ENCODE peak calls at places on chromosomes 12 and 14, in seven cellular contexts. W is nucleus accumbens; A is substantia nigra; J is dermis blood vessel endothelial cell; V is stimulated activated naive B cell treated with anti-CD40 and anti-IgM and Interleukin-4, amounts not matched to agents 10 μg/mL and 1 μg/mL and 100 μg/mL, for 72 hours; Y is NCI-H1105 treated with DMSO at 0.1 percent for 48 hours; E is activated T-helper 1 cell treated with Interleukin-2 at 50 U/mL for 16 hours. Q is an unnamed sample.

GRCh38 chr12:52517888-52518287 is 2.3 kb downstream of the KRT5 start:
- DNase-seq in J (no peak), Y (no peak), W (no peak), A (no peak), V (no peak), E (no peak), Q (no peak)

GRCh38 chr12:12776261-12776660 is 9.2 kb upstream of the APOLD1 start:
- DNase-seq in J (peak; percentile 93), W (no peak), Y (peak; percentile 82), E (no peak), A (no peak), V (no peak), Q (no peak)

GRCh38 chr14:99381688-99382060 is 99.0 kb downstream of the SETD3 start:
- DNase-seq in A (no peak), V (no peak), J (no peak), W (no peak), Y (no peak), E (no peak), Q (no peak)

GRCh38 chr12:128510527-128510926 is 243.6 kb downstream of the TMEM132C start:
- DNase-seq in J (no peak), W (no peak), E (no peak), A (no peak), V (no peak), Y (no peak), Q (peak; percentile 12)

GRCh38 chr12:130813436-130813835 is 25.6 kb downstream of the STX2 start:
- DNase-seq in W (no peak), E (no peak), A (no peak), Y (no peak), J (no peak), V (no peak), Q (no peak)

GRCh38 chr14:92247937-92248336 is 75.0 kb upstream of the SLC24A4 start:
- DNase-seq in W (no peak), A (no peak), J (no peak), V (no peak), Y (no peak), E (no peak), Q (no peak)

GRCh38 chr14:75088566-75089373 is 19.3 kb downstream of the ZC2HC1C start:
- DNase-seq in E (no peak), W (no peak), J (peak; percentile 78), Y (peak; percentile 55), V (no peak), A (peak; percentile 11), Q (peak; percentile 77)

GRCh38 chr12:50825372-50825838 is 17.3 kb upstream of the TMPRSS12 start:
- DNase-seq in Y (peak; percentile 39), A (no peak), J (peak; percentile 82), V (no peak), W (no peak), E (no peak), Q (peak; percentile 77)

GRCh38 chr12:6703631-6704030 is 3.0 kb upstream of the PIANP start:
- DNase-seq in V (no peak), W (no peak), J (peak; percentile 40), Y (no peak), A (no peak), E (no peak), Q (no peak)

GRCh38 chr12:82047480-82047879 is 288.3 kb upstream of the PPFIA2 start:
- DNase-seq in W (no peak), E (no peak), V (no peak), J (no peak), A (no peak), Y (no peak), Q (peak; percentile 2)

GRCh38 chr14:78446807-78447206 is 276.6 kb downstream of the NRXN3 start:
- DNase-seq in W (no peak), Y (no peak), J (peak; percentile 7), A (no peak), V (no peak), E (no peak), Q (peak; percentile 57)

GRCh38 chr14:28297559-28297958 is 469.0 kb upstream of the FOXG1 start:
- DNase-seq in J (no peak), E (no peak), V (no peak), A (no peak), Y (no peak), W (no peak), Q (peak; percentile 19)

GRCh38 chr12:30816742-30817465 is 62.2 kb upstream of the CAPRIN2 start:
- DNase-seq in V (no peak), Y (no peak), A (no peak), J (no peak), W (no peak), E (no peak), Q (no peak)

GRCh38 chr12:114064497-114064896 is 98.4 kb upstream of the RBM19 start:
- DNase-seq in W (no peak), V (no peak), A (no peak), J (no peak), E (no peak), Y (no peak), Q (no peak)

GRCh38 chr12:51797301-51797700 is 51.2 kb downstream of the FIGNL2 start:
- DNase-seq in W (no peak), A (no peak), V (no peak), J (no peak), Y (no peak), E (no peak), Q (no peak)

GRCh38 chr12:86264451-86265328 is 8.5 kb upstream of the MGAT4C start:
- DNase-seq in E (no peak), J (no peak), Y (peak; percentile 82), V (no peak), A (no peak), W (no peak), Q (no peak)

GRCh38 chr12:19908825-19909224 is 459.5 kb upstream of the PDE3A start:
- DNase-seq in A (no peak), W (no peak), Y (no peak), J (no peak), E (no peak), V (no peak), Q (no peak)

GRCh38 chr14:19775587-19775986 is 2.3 kb downstream of the OR4M1 start:
- DNase-seq in J (no peak), W (no peak), A (no peak), V (no peak), E (no peak), Y (no peak), Q (no peak)

GRCh38 chr14:89855961-89856360 is 98.6 kb downstream of the EFCAB11 start:
- DNase-seq in W (no peak), J (peak; percentile 34), Y (no peak), A (no peak), E (no peak), V (no peak), Q (peak; percentile 68)

GRCh38 chr12:107320929-107321618 is 227.7 kb upstream of the CRY1 start:
- DNase-seq in A (no peak), J (peak; percentile 11), Y (peak; percentile 83), W (no peak), V (no peak), E (peak; percentile 57), Q (peak; percentile 68)

GRCh38 chr12:115261691-115262398 is 577.9 kb upstream of the TBX3 start:
- DNase-seq in Y (no peak), A (no peak), V (no peak), E (no peak), W (no peak), J (no peak), Q (peak; percentile 21)

Q was measured in astrocyte of the hippocampus.